ENCODE peak calls at places on chromosome 9, in four cellular contexts. V is CD8-positive, alpha-beta T cell; O is choroid plexus epithelial cell; C is left ventricle myocardium inferior. E is an unnamed sample.

GRCh38 chr9:90001756-90002155 is 396.9 kb downstream of the GADD45G start:
- DNase-seq in V (no peak), C (no peak), O (no peak), E (no peak)

GRCh38 chr9:131346559-131346958 is 47.3 kb upstream of the PRRC2B start:
- DNase-seq in O (no peak), V (no peak), C (no peak), E (no peak)

GRCh38 chr9:122580360-122580759 is 2.8 kb downstream of the OR1L8 start:
- DNase-seq in C (no peak), O (peak), V (no peak), E (no peak)

GRCh38 chr9:121242219-121242954 is 25.6 kb upstream of the GSN start:
- DNase-seq in O (peak), V (no peak), C (no peak), E (no peak)

GRCh38 chr9:122124528-122124927 is 31.4 kb upstream of the TTLL11 start:
- DNase-seq in V (no peak), O (no peak), C (no peak), E (no peak)

GRCh38 chr9:120151149-120151548 is 428.8 kb downstream of the CDK5RAP2 start:
- DNase-seq in O (no peak), C (no peak), V (no peak), E (no peak)

GRCh38 chr9:114558027-114558675 is 29.4 kb upstream of the ATP6V1G1 start:
- DNase-seq in V (no peak), O (peak), C (no peak), E (peak)

GRCh38 chr9:100082786-100083185 is 16.0 kb downstream of the ERP44 start:
- DNase-seq in O (peak), C (no peak), V (no peak), E (no peak)

GRCh38 chr9:72958485-72959266 is 5.8 kb upstream of the ALDH1A1 start:
- DNase-seq in C (no peak), V (no peak), O (no peak), E (no peak)

GRCh38 chr9:133661846-133662636 is 25.9 kb downstream of the DBH start:
- DNase-seq in O (no peak), C (no peak), V (no peak), E (no peak)

GRCh38 chr9:130739081-130739480 is 45.5 kb downstream of the EXOSC2 start:
- DNase-seq in V (no peak), O (no peak), C (no peak), E (no peak)

GRCh38 chr9:131366745-131367401 is 27.0 kb upstream of the PRRC2B start:
- DNase-seq in C (peak), V (no peak), O (peak), E (peak)

GRCh38 chr9:31808770-31809169 is 575.7 kb upstream of the ACO1 start:
- DNase-seq in O (no peak), V (no peak), C (no peak), E (no peak)

GRCh38 chr9:134975253-134975652 is 57.5 kb upstream of the FCN1 start:
- DNase-seq in O (no peak), V (no peak), C (no peak), E (no peak)

GRCh38 chr9:134204991-134205578 is 40.7 kb upstream of the RNU6ATAC start:
- DNase-seq in C (no peak), O (peak), V (no peak), E (no peak)

GRCh38 chr9:101176384-101176783 is 147.9 kb downstream of the PLPPR1 start:
- DNase-seq in O (no peak), V (no peak), C (no peak), E (no peak)

GRCh38 chr9:121259498-121259897 is 8.5 kb upstream of the GSN start:
- DNase-seq in V (no peak), C (no peak), O (no peak), E (no peak)

GRCh38 chr9:127277099-127277498 is 12.5 kb downstream of the GARNL3 start:
- DNase-seq in C (no peak), O (no peak), V (no peak), E (no peak)

GRCh38 chr9:26744362-26744965 is 148.1 kb downstream of the CAAP1 start:
- DNase-seq in O (peak), V (no peak), C (no peak), E (no peak)

GRCh38 chr9:70053864-70054263 is 10.2 kb downstream of the MAMDC2 start:
- DNase-seq in O (no peak), V (no peak), C (no peak), E (no peak)

GRCh38 chr9:84500218-84500617 is 159.7 kb upstream of the SLC28A3 start:
- DNase-seq in C (no peak), O (no peak), V (no peak), E (no peak)

GRCh38 chr9:114957558-114957957 is 27.2 kb upstream of the TNFSF8 start:
- DNase-seq in O (no peak), C (no peak), V (no peak), E (no peak)

GRCh38 chr9:89658931-89659330 is 54.1 kb downstream of the GADD45G start:
- DNase-seq in C (no peak), V (no peak), O (no peak), E (no peak)

GRCh38 chr9:120783611-120784047 is 9.6 kb downstream of the FBXW2 start:
- DNase-seq in O (peak), V (no peak), C (no peak), E (no peak)

GRCh38 chr9:89606049-89606481 is 1.3 kb downstream of the GADD45G start:
- DNase-seq in O (peak), C (peak), V (no peak), E (peak)

GRCh38 chr9:36560813-36561212 is 11.9 kb upstream of the MELK start:
- DNase-seq in O (peak), V (no peak), C (no peak), E (no peak)

GRCh38 chr9:32487981-32488380 is 38.0 kb downstream of the RIGI start:
- DNase-seq in O (peak), V (no peak), C (no peak), E (no peak)

GRCh38 chr9:87830446-87830845 is 52.2 kb upstream of the SPATA31E1 start:
- DNase-seq in V (no peak), O (no peak), C (no peak), E (no peak)

GRCh38 chr9:113620377-113621161 is 157.0 kb downstream of the RGS3 start:
- DNase-seq in O (peak), V (no peak), C (peak), E (peak)

GRCh38 chr9:116327702-116328440 is 174.3 kb downstream of the PAPPA start:
- DNase-seq in V (no peak), O (peak), C (no peak), E (no peak)

GRCh38 chr9:121476156-121476555 is 23.5 kb downstream of the GGTA1 start:
- DNase-seq in V (no peak), O (no peak), C (no peak), E (no peak)

GRCh38 chr9:87029904-87030303 is 82.6 kb upstream of the GAS1 start:
- DNase-seq in V (no peak), C (no peak), O (no peak), E (no peak)

GRCh38 chr9:581673-582497 is 259.6 kb upstream of the DMRT1 start:
- DNase-seq in O (peak), C (no peak), V (no peak), E (peak)

GRCh38 chr9:89433826-89434225 is 64.1 kb downstream of the SEMA4D start:
- DNase-seq in V (no peak), O (no peak), C (no peak), E (no peak)

GRCh38 chr9:80369641-80370040 is 797.9 kb downstream of the TLE4 start:
- DNase-seq in V (no peak), O (peak), C (no peak), E (no peak)

GRCh38 chr9:13845460-13845859 is 468.5 kb downstream of the NFIB start:
- DNase-seq in V (no peak), C (no peak), O (peak), E (no peak)

GRCh38 chr9:33860200-33860871 is 43.4 kb downstream of the UBE2R2 start:
- DNase-seq in V (no peak), O (peak), C (no peak), E (no peak)
- TF ChIP-seq CTCF in V (no peak), O (peak), C (peak), E (peak)

DNA sequence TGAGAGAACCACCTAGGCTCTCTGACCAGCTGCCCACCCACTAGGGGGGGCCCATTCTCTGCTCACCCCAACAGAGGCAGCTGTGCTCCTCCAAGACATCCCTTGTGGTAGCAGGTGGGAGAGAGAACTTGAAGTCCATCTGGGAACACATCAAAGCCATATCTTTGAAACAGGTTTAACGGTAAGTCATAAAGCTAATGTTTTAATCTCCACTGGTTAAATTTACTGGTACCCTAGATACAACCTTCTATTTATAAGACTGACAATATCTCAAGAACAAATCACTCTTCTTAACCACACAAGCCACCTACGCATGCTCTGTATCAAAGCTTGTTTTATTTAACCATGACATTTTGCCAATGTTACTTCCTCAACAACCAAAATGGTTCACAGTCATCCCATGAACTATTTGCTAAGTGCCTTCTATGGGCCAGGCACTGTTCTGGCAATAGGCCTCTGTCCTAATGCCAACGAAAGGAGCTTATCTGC is 20.4 kb downstream of the AUH start:
- DNase-seq in V (no peak), O (no peak), C (no peak), E (no peak)
- TF ChIP-seq CTCF in V (no peak), O (no peak), C (no peak), E (no peak)

GRCh38 chr9:22446950-22447606 is 454 bp downstream of the DMRTA1 start:
- DNase-seq in O (peak), V (no peak), C (peak), E (peak)
- TF ChIP-seq CTCF in O (peak), V (no peak), C (peak), E (peak)

DNA sequence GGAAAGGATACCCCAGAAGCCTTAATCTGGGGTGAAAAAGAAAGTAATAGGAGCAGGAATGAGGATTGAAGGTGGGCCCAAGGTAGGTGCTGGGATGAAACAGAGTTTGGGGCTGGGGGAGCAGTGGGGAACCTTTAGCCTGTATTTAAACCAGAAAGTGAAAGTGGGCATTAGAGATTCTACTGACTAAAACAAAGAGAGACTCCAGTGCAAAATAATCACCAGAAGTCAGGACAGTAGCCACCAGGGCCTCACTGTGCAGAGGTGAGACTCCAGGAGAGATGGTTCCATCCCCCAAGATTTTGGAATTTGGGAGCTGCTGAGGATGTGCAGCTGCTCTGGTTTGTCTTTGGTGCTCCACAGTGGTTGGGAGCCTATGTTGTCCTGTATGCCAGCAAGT is 13.1 kb downstream of the DNAJB5 start:
- DNase-seq in C (no peak), V (no peak), O (no peak), E (no peak)
- TF ChIP-seq CTCF in C (no peak), V (no peak), O (no peak), E (no peak)

DNA sequence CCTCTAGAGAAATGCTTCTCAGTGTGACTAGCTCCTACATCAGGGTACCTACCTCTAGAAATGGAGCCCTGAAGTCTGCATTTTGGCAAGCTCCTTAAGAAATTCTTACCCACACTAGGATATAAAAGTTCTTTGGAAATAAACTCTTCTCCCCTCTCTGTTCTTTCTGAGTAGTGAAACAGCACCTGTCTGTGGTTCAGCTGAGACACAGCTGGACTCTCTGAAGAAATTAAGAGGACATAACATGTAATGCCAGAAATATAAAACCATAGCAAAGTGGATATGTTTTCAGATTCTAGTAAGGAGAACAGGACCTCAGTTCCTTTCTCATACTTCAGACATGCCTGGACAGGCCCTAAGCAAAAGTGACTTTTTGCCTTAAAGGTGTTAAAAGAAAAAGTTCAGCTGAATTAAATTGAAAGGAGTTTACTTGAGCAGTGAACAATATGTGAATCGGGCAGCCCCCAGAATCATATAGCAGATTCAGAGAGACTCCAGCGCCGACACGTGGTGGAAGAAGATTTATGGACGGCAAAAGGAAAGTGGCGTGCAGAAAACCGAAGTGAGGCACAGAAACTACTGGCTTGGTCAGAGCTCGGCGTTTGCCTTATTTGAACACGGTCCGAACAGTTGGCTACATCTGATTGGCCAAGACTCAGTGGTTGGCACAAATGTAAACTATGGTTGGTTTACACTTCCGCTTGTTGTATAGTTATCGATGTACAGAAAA is 64.5 kb downstream of the PRKACG start:
- DNase-seq in V (peak), C (peak), O (peak), E (no peak)
- TF ChIP-seq CTCF in V (no peak), C (peak), O (peak), E (no peak)

DNA sequence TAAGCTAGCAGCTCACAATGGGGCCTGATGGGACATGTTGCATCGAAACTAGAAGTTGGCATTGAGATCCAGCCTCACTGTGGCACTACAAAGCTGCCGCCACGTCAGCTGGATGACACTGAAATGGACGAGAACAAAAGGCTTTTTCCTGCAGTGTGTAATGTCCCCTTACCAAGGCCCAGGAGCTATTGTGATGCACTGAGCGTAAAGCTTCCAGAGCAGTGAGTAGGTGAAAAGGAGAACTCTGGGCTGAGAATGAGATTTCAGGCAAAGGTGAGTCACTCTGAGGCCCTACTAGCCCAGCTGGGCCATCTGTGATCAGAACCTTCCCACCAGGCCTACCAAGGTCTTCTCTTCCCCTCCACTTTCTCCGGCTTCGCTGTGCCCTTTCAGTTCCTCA is 528.1 kb upstream of the KLF4 start:
- DNase-seq in V (no peak), O (no peak), C (no peak), E (no peak)
- TF ChIP-seq CTCF in V (no peak), O (no peak), C (no peak), E (no peak)

GRCh38 chr9:124038239-124038638 is 26.7 kb downstream of the LHX2 start:
- DNase-seq in V (no peak), O (no peak), C (no peak), E (no peak)

GRCh38 chr9:124037790-124038189 is 26.2 kb downstream of the LHX2 start:
- DNase-seq in V (no peak), C (no peak), O (peak), E (no peak)

GRCh38 chr9:124040186-124040920 is 28.8 kb downstream of the LHX2 start:
- DNase-seq in V (no peak), O (peak), C (no peak), E (no peak)

GRCh38 chr9:124040935-124041816 is 29.6 kb downstream of the LHX2 start:
- DNase-seq in V (peak), C (peak), O (no peak), E (peak)

GRCh38 chr9:124038790-124039633 is 27.4 kb downstream of the LHX2 start:
- DNase-seq in V (no peak), O (no peak), C (no peak), E (no peak)
- TF ChIP-seq CTCF in V (no peak), O (peak), C (no peak), E (no peak)

GRCh38 chr9:15132107-15132506 is 174.9 kb downstream of the TTC39B start:
- DNase-seq in C (no peak), O (no peak), V (no peak), E (no peak)
- TF ChIP-seq CTCF in C (no peak), O (no peak), V (no peak), E (no peak)

DNA sequence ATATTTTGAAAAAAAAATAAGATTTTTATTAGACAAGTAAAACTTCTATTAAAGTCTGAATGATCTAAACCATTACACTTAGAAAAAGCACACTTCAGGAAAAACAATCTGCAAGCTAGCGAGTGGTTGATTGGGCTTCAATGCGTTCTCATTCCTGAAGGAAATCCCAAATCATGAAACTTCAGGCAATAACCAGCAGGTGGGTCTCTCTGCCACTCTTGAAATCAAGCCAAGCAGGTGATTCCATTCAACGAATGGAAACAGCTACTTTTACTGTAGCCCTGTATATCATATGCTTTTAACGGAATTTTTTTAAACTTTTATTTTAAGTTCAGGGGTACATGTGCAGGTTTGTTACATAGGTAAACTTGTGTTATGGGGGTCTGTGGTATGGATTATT is 234.5 kb upstream of the TRPM3 start:
- DNase-seq in O (no peak), C (no peak), V (no peak), E (no peak)
- TF ChIP-seq CTCF in O (no peak), C (no peak), V (no peak), E (no peak)

GRCh38 chr9:20478780-20479179 is 143.5 kb downstream of the MLLT3 start:
- DNase-seq in V (no peak), C (no peak), O (no peak), E (no peak)
- TF ChIP-seq CTCF in V (no peak), C (no peak), O (no peak), E (no peak)

E was measured in nephron progenitor cell.